ENCODE peak calls at places on chromosomes 2 and 18, in four cellular contexts. H is CD8-positive, alpha-beta T cell; T is fibroblast of the conjunctiva; N is astrocyte of the cerebellum. R is an unnamed sample.

GRCh38 chr2:142536964-142537363 is 340.5 kb upstream of the KYNU start:
- DNase-seq in H (no peak), T (no peak), N (no peak), R (no peak)

GRCh38 chr2:2331905-2332280 is 818 bp upstream of the MYT1L start:
- DNase-seq in H (no peak), T (no peak), N (no peak), R (no peak)

GRCh38 chr2:73868204-73868978 is 24.4 kb upstream of the ACTG2 start:
- DNase-seq in H (no peak), T (no peak), N (no peak), R (no peak)

GRCh38 chr18:23243178-23243577 is 107.9 kb downstream of the CABLES1 start:
- DNase-seq in H (no peak), T (no peak), N (no peak), R (no peak)

GRCh38 chr2:238174701-238175100 is 15.9 kb downstream of the ERFE start:
- DNase-seq in H (no peak), T (no peak), N (no peak), R (no peak)

GRCh38 chr18:12890500-12890899 is 6.5 kb upstream of the PTPN2 start:
- DNase-seq in H (no peak), T (no peak), N (no peak), R (no peak)

GRCh38 chr2:159285929-159286708 is at the start of gene WDSUB1:
- DNase-seq in H (peak; percentile 4), T (no peak), N (peak; percentile 11), R (no peak)

GRCh38 chr2:164069542-164069941 is 333.7 kb upstream of the FIGN start:
- DNase-seq in H (no peak), T (no peak), N (no peak), R (no peak)

GRCh38 chr2:201152999-201153398 is 29.9 kb upstream of the CASP10 start:
- DNase-seq in H (no peak), T (no peak), N (no peak), R (no peak)

R was measured in NK-92 treated with Interleukin-12 subunit alpha and Interleukin-12 subunit beta, amount 100 ng/mL, for 24 hours.